ENCODE peak calls at places on chromosomes 16 and 17, in four cellular contexts. M is sigmoid colon, K is A549, W is D721Med. Y is an unnamed sample.

GRCh38 chr17:72122668-72123495 is 2.1 kb downstream of the SOX9 start:
- DNase-seq in M (peak), K (no peak), W (no peak), Y (no peak)

GRCh38 chr17:48101012-48101720 is at the start of gene CBX1:
- DNase-seq in W (peak), M (peak), K (peak), Y (peak)

GRCh38 chr16:66754211-66754610 is 2.8 kb upstream of the DYNC1LI2 start:
- DNase-seq in K (no peak), M (no peak), W (no peak), Y (no peak)

GRCh38 chr16:31219154-31219741 is 2.3 kb upstream of the PYDC1 start:
- DNase-seq in W (no peak), K (no peak), M (no peak), Y (no peak)

GRCh38 chr17:8051831-8052230 is 13.0 kb downstream of the ALOX15B start:
- DNase-seq in M (peak), W (no peak), K (no peak), Y (no peak)

GRCh38 chr16:53417976-53418375 is 16.3 kb upstream of the RBL2 start:
- DNase-seq in M (no peak), K (no peak), W (no peak), Y (no peak)

GRCh38 chr16:8872967-8873865 is 4.4 kb upstream of the CARHSP1 start:
- DNase-seq in K (no peak), M (no peak), W (no peak), Y (no peak)

GRCh38 chr17:44990994-44991393 is 22.9 kb upstream of the C1QL1 start:
- DNase-seq in W (no peak), M (no peak), K (no peak), Y (no peak)

GRCh38 chr16:82240111-82240510 is 70.1 kb upstream of the MPHOSPH6 start:
- DNase-seq in W (no peak), K (no peak), M (no peak), Y (no peak)

GRCh38 chr16:58085171-58085570 is 44.0 kb downstream of the CFAP20 start:
- DNase-seq in K (no peak), M (no peak), W (no peak), Y (no peak)

GRCh38 chr17:6162892-6163291 is 92.7 kb downstream of the WSCD1 start:
- DNase-seq in M (no peak), W (no peak), K (no peak), Y (no peak)
- TF ChIP-seq CTCF in M (no peak), W (no peak), K (no peak), Y (no peak)

GRCh38 chr16:19479302-19479721 is 42.6 kb downstream of the GDE1 start:
- DNase-seq in K (no peak), M (no peak), W (no peak), Y (no peak)

GRCh38 chr16:19478505-19478904 is 43.4 kb downstream of the GDE1 start:
- DNase-seq in M (no peak), W (no peak), K (no peak), Y (no peak)

GRCh38 chr16:19472487-19472886 is 49.4 kb downstream of the GDE1 start:
- DNase-seq in W (no peak), K (no peak), M (no peak), Y (no peak)

DNA sequence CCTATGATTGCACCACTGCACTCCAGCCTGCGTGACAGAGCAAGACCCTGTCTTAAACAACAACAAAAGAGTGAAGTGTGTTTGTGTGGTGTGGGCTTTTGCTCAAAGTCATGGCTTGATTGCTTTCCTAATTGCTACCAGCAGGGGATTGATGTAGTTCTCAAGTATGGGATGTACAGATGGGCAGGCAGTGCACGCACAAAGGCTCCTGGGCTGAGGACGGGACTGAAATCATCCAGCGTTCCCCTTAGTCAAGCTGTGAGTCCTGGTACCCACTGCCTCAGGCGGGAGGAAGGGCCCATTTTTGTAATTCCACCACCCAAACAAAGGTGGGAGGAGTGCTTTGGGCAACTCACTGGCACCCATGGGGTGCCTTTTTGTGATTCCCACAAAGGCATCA is 47.3 kb downstream of the GDE1 start:
- DNase-seq in M (no peak), K (no peak), W (no peak), Y (no peak)
- TF ChIP-seq CTCF in M (no peak), K (no peak), W (no peak), Y (no peak)

GRCh38 chr16:19822534-19822933 is 62.1 kb downstream of the GPRC5B start:
- DNase-seq in M (no peak), W (no peak), K (no peak), Y (no peak)
- TF ChIP-seq CTCF in M (no peak), W (no peak), K (no peak), Y (no peak)

DNA sequence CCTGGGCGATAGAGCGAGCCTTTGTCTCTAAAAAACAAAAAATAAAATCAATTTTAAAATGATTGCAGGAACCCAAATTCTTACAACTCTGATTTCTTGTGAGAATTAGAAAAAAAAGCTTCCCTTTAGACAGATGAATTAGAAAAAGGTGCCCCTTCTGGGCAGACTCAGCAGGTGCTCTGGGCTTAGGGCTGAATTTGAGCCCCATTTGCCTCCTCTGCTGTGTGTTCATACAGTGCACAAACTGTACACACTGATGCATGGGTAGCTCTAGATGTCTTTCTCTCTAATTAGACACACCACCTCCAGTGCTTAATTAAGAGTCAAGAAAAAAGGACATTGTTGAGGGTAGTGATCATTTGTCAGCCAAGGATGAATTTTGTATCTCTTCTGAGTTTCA is 38.5 kb upstream of the NOL11 start:
- DNase-seq in W (no peak), M (no peak), K (no peak), Y (no peak)
- TF ChIP-seq CTCF in W (no peak), M (no peak), K (no peak), Y (no peak)

DNA sequence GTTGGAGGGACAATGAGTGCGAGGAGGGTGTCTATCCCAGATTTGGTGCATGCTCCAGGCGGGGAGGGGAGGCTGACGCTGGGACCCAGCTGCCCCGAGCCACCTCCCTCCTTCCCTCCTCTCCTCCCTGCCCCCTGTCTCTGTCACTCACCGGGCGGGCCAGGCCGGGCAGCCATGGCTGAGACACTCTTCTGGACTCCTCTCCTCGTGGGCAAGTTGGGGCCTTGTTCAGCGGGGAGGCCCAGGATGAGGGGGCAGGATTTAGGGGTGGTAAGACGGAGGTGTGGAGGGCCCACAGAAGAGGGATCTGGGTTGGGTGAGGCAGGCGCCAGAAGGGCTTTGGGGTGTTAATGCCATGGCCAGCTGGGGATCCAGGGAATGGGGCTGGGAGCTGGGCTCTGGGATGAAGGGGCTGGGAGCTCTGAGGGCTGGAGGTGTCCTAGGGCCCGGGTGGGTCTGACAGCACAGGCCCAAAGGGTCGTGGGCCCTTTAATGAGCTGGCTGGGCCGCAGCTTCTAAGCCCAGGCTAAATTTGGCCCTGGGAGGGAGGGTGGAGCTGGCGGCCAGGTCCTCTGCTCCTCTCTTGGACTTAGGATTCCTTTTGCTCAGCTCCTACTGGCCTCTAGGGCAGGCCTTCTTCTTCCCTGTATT is at the start of gene SGCA:
- DNase-seq in W (no peak), M (no peak), K (no peak), Y (no peak)
- TF ChIP-seq CTCF in W (no peak), M (no peak), K (no peak), Y (no peak)

GRCh38 chr16:48523415-48524204 is 86.4 kb downstream of the N4BP1 start:
- DNase-seq in W (no peak), M (peak), K (no peak), Y (no peak)

GRCh38 chr16:48526958-48527331 is 83.0 kb downstream of the N4BP1 start:
- DNase-seq in W (no peak), K (no peak), M (peak), Y (no peak)

GRCh38 chr16:48525201-48526057 is 84.6 kb downstream of the N4BP1 start:
- DNase-seq in W (no peak), K (no peak), M (peak), Y (no peak)

GRCh38 chr16:48524348-48525200 is 85.4 kb downstream of the N4BP1 start:
- DNase-seq in W (no peak), M (peak), K (no peak), Y (no peak)

GRCh38 chr16:48526058-48526957 is 83.7 kb downstream of the N4BP1 start:
- DNase-seq in M (peak), K (peak), W (no peak), Y (no peak)
- TF ChIP-seq CTCF in M (peak), K (peak), W (peak), Y (no peak)

DNA sequence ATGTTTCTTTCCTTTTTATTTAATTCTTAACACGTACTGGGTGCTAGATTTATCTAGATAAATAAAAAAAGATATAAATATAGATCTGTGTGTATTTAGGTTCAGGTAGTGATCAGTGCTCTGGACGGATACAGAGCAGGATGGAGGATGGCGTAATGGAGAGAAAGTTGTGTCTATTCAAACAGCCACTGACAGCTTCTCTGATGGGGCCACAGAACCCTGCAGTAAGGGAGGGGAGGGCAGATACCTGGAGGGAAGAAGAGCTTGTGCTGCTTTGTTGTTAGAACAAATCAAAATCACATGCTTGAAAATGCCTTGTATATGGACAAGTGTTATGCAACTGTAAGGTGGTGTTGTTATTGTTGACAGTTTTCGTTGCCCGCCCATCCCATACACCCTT is 170.2 kb downstream of the UTP18 start:
- DNase-seq in M (no peak), W (no peak), K (no peak), Y (no peak)
- TF ChIP-seq CTCF in M (no peak), W (no peak), K (no peak), Y (no peak)

DNA sequence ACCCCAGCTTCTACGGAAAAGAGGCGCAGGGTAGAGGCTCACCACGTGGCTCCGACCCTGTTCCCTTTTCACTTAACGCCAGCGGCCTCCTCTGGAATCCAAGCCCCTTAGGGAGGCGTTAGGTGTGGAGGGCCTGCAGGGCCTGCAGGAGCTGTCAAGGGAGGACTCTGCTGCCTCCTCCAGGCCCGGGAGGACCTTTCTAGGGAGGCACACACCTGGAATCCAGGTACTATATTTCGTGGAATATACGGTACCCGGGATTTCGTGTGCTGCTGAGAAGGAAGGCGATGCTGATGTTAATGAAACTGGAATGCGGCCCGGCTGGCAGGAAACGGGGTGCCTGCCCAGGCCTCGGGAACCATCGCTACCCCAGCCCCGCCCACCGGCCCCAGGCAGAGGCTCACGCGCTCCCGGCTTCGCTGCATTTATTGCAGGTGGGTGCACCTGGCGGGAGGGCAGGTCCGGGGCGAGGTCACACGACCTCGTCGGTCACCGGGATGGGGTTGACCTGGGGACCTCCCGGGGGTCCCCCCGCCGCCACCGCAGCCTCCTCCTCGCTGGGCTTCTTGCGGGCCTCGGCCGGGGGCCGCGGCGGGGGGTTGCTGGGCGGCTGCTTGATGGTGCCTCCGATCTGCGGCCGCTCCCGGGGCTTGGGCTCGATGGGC is 4.6 kb downstream of the IL17C start:
- DNase-seq in K (no peak), M (no peak), W (no peak), Y (no peak)
- TF ChIP-seq CTCF in K (no peak), M (no peak), W (no peak), Y (no peak)

Y was measured in activated B cell treated with CpG ODN at 0.5 μM for 24 hours.